ENCODE peak calls at places on chromosome 16, in six cellular contexts. One of them, this sample, is unnamed. For H3K9me3, the result is how much of the 10 kb centered on the place peaks cover.

GRCh38 chr16:30910427-30911029 is 12.8 kb upstream of the FBXL19 start:
- DNase-seq in ascending aorta: no peak
- DNase-seq in stomach: no peak
- DNase-seq in left ventricle myocardium inferior: no peak
- DNase-seq in tibial nerve: no peak
- DNase-seq in colonic mucosa: no peak
- DNase-seq in this sample: no peak

GRCh38 chr16:16996830-16997229 is 473.9 kb downstream of the XYLT1 start:
- DNase-seq in ascending aorta: no peak
- DNase-seq in stomach: no peak
- DNase-seq in left ventricle myocardium inferior: no peak
- DNase-seq in tibial nerve: no peak
- DNase-seq in colonic mucosa: no peak
- DNase-seq in this sample: no peak

GRCh38 chr16:89122322-89122831 is 28.7 kb downstream of the ACSF3 start:
- DNase-seq in ascending aorta: no peak
- DNase-seq in stomach: peak
- DNase-seq in left ventricle myocardium inferior: no peak
- DNase-seq in tibial nerve: no peak
- DNase-seq in colonic mucosa: peak
- DNase-seq in this sample: peak

GRCh38 chr16:68760671-68761275 is 23.7 kb downstream of the CDH1 start:
- DNase-seq in ascending aorta: no peak
- DNase-seq in stomach: no peak
- DNase-seq in left ventricle myocardium inferior: no peak
- DNase-seq in tibial nerve: no peak
- DNase-seq in colonic mucosa: no peak
- DNase-seq in this sample: no peak

GRCh38 chr16:88376835-88377726 is 5.7 kb upstream of the ZNF469 start:
- DNase-seq in ascending aorta: no peak
- DNase-seq in stomach: no peak
- DNase-seq in left ventricle myocardium inferior: peak
- DNase-seq in tibial nerve: no peak
- DNase-seq in colonic mucosa: no peak
- DNase-seq in this sample: no peak

GRCh38 chr16:50036426-50036825 is 11.4 kb downstream of the CNEP1R1 start:
- DNase-seq in ascending aorta: no peak
- DNase-seq in stomach: no peak
- DNase-seq in left ventricle myocardium inferior: no peak
- DNase-seq in tibial nerve: no peak
- DNase-seq in colonic mucosa: peak
- DNase-seq in this sample: no peak

GRCh38 chr16:57391708-57392107 is 12.9 kb upstream of the CCL17 start:
- DNase-seq in ascending aorta: no peak
- DNase-seq in stomach: no peak
- DNase-seq in left ventricle myocardium inferior: no peak
- DNase-seq in tibial nerve: no peak
- DNase-seq in colonic mucosa: no peak
- DNase-seq in this sample: no peak

GRCh38 chr16:2226918-2227317 is 3.5 kb downstream of the E4F1 start:
- DNase-seq in ascending aorta: no peak
- DNase-seq in stomach: no peak
- DNase-seq in left ventricle myocardium inferior: no peak
- DNase-seq in tibial nerve: no peak
- DNase-seq in colonic mucosa: no peak
- DNase-seq in this sample: no peak

GRCh38 chr16:71479420-71479819 is 9.7 kb downstream of the ZNF19 start:
- DNase-seq in ascending aorta: no peak
- DNase-seq in stomach: no peak
- DNase-seq in left ventricle myocardium inferior: no peak
- DNase-seq in tibial nerve: no peak
- DNase-seq in colonic mucosa: no peak
- DNase-seq in this sample: no peak

GRCh38 chr16:77918792-77919707 is 103.3 kb upstream of the CLEC3A start:
- DNase-seq in ascending aorta: no peak
- DNase-seq in stomach: no peak
- DNase-seq in left ventricle myocardium inferior: no peak
- DNase-seq in tibial nerve: no peak
- DNase-seq in colonic mucosa: no peak
- DNase-seq in this sample: no peak

GRCh38 chr16:963913-964695 is 6.7 kb downstream of the LMF1 start:
- DNase-seq in ascending aorta: no peak
- DNase-seq in stomach: no peak
- DNase-seq in left ventricle myocardium inferior: no peak
- DNase-seq in tibial nerve: no peak
- DNase-seq in colonic mucosa: no peak
- DNase-seq in this sample: no peak

GRCh38 chr16:1470543-1471251 is 4.1 kb downstream of the CLCN7 start:
- DNase-seq in ascending aorta: no peak
- DNase-seq in stomach: no peak
- DNase-seq in left ventricle myocardium inferior: no peak
- DNase-seq in tibial nerve: no peak
- DNase-seq in colonic mucosa: no peak
- DNase-seq in this sample: no peak

GRCh38 chr16:56281256-56281805 is 90.0 kb downstream of the GNAO1 start:
- DNase-seq in ascending aorta: no peak
- DNase-seq in stomach: no peak
- DNase-seq in left ventricle myocardium inferior: no peak
- DNase-seq in tibial nerve: no peak
- DNase-seq in colonic mucosa: no peak
- DNase-seq in this sample: no peak

GRCh38 chr16:85711982-85712587 is 23.3 kb upstream of the GINS2 start:
- DNase-seq in ascending aorta: no peak
- DNase-seq in stomach: no peak
- DNase-seq in left ventricle myocardium inferior: no peak
- DNase-seq in tibial nerve: no peak
- DNase-seq in colonic mucosa: no peak
- DNase-seq in this sample: no peak

GRCh38 chr16:85708338-85708737 is 19.6 kb upstream of the GINS2 start:
- DNase-seq in ascending aorta: no peak
- DNase-seq in stomach: no peak
- DNase-seq in left ventricle myocardium inferior: no peak
- DNase-seq in tibial nerve: no peak
- DNase-seq in colonic mucosa: no peak
- DNase-seq in this sample: no peak

GRCh38 chr16:85707528-85708095 is 18.9 kb upstream of the GINS2 start:
- DNase-seq in ascending aorta: no peak
- DNase-seq in stomach: no peak
- DNase-seq in left ventricle myocardium inferior: no peak
- DNase-seq in tibial nerve: no peak
- DNase-seq in colonic mucosa: no peak
- DNase-seq in this sample: no peak

GRCh38 chr16:85712841-85713240 is 24.1 kb upstream of the GINS2 start:
- DNase-seq in ascending aorta: no peak
- DNase-seq in stomach: no peak
- DNase-seq in left ventricle myocardium inferior: no peak
- DNase-seq in tibial nerve: no peak
- DNase-seq in colonic mucosa: no peak
- DNase-seq in this sample: no peak

GRCh38 chr16:85709766-85710423 is 21.1 kb upstream of the GINS2 start:
- DNase-seq in ascending aorta: no peak
- DNase-seq in stomach: no peak
- DNase-seq in left ventricle myocardium inferior: no peak
- DNase-seq in tibial nerve: no peak
- DNase-seq in colonic mucosa: no peak
- DNase-seq in this sample: no peak
- H3K27ac ChIP-seq in ascending aorta: no peak
- H3K27ac ChIP-seq in stomach: no peak
- H3K27ac ChIP-seq in left ventricle myocardium inferior: no peak
- H3K27ac ChIP-seq in tibial nerve: no peak
- H3K27ac ChIP-seq in colonic mucosa: no peak
- H3K27ac ChIP-seq in this sample: no peak

DNA sequence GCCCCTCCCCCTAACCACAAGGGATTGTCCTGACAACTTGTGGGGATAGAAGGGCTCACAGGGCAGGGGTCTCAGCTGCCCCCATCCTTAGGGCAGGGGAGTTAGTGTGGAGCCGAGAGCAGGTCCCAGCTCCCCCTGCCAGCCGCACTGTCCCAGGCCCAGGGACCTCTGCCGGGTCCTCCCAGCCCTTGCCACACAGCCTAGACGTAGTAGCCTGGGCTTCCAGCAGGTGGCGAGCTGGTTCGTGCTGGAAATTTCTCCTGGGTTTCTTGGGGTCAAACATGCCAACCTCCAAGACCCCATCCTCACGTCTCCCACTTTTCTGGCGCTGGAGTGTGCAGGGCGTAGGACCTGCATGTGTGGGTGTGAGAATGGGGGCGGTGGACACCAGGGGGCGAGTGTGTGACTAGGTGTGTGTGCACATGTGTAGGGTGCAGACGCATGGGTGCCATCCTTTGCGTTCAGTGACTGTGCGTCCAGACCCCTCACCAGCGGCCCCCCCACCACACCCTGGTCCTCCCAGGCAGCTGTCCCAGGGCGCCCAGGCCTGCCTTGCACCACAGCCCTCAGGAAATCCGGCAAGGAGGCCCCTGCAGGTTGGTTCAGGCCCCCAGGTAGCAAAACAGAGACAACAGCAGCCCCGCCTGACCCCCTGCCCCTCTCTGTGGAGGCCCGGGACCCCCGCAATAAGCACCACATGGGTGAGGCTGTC is 29.5 kb downstream of the SBK1 start:
- DNase-seq in ascending aorta: no peak
- DNase-seq in stomach: no peak
- DNase-seq in left ventricle myocardium inferior: no peak
- DNase-seq in tibial nerve: no peak
- DNase-seq in colonic mucosa: peak
- DNase-seq in this sample: no peak
- TF ChIP-seq CTCF in ascending aorta: no peak
- TF ChIP-seq CTCF in stomach: peak
- TF ChIP-seq CTCF in left ventricle myocardium inferior: peak
- TF ChIP-seq CTCF in tibial nerve: peak
- TF ChIP-seq CTCF in colonic mucosa: peak
- TF ChIP-seq CTCF in this sample: peak

DNA sequence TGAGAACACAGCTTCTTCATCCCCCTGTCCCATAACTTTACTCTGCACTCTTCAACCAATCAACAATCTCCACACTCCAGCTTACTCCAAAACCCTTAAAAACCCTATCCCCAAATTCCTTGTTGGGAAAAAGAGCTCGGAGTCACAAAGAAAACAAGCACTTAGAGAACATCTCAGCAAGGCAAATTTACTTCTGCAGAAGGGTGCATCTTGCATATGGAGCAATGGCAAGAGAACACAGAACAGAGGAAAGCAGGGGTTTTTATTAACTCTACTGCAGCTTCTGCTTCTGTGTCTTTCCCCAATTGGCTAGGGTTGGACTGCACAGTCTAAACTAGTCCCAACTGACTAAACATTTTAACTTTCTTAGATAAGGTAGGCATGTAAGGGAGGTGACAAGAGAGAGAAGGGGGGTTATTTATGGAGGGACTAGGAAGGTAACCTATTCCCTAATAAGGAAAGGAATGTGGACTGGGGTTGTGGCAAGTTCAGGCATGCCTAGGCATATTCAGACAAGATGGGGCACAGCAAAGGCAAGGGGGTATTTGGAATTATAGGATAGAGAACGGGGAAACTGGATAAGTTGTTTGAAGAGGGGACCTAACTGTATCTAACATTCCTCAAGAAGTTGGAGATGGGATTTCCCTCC is 125.5 kb downstream of the CACNG3 start:
- DNase-seq in ascending aorta: no peak
- DNase-seq in stomach: no peak
- DNase-seq in left ventricle myocardium inferior: no peak
- DNase-seq in tibial nerve: no peak
- DNase-seq in colonic mucosa: no peak
- DNase-seq in this sample: no peak
- H3K9me3 ChIP-seq in ascending aorta: under half
- H3K9me3 ChIP-seq in stomach: under half
- H3K9me3 ChIP-seq in left ventricle myocardium inferior: half or more
- H3K9me3 ChIP-seq in tibial nerve: under half
- H3K9me3 ChIP-seq in colonic mucosa: under half
- H3K9me3 ChIP-seq in this sample: under half

GRCh38 chr16:59330030-59330670 is 596.0 kb upstream of the GOT2 start:
- DNase-seq in ascending aorta: no peak
- DNase-seq in stomach: no peak
- DNase-seq in left ventricle myocardium inferior: no peak
- DNase-seq in tibial nerve: no peak
- DNase-seq in colonic mucosa: no peak
- DNase-seq in this sample: no peak
- H3K27ac ChIP-seq in ascending aorta: no peak
- H3K27ac ChIP-seq in stomach: no peak
- H3K27ac ChIP-seq in left ventricle myocardium inferior: no peak
- H3K27ac ChIP-seq in tibial nerve: no peak
- H3K27ac ChIP-seq in colonic mucosa: no peak
- H3K27ac ChIP-seq in this sample: no peak

GRCh38 chr16:87192418-87193073 is 124.6 kb downstream of the C16orf95 start:
- DNase-seq in ascending aorta: no peak
- DNase-seq in stomach: no peak
- DNase-seq in left ventricle myocardium inferior: no peak
- DNase-seq in tibial nerve: no peak
- DNase-seq in colonic mucosa: no peak
- DNase-seq in this sample: no peak

GRCh38 chr16:87188104-87188503 is 129.1 kb downstream of the C16orf95 start:
- DNase-seq in ascending aorta: no peak
- DNase-seq in stomach: no peak
- DNase-seq in left ventricle myocardium inferior: no peak
- DNase-seq in tibial nerve: no peak
- DNase-seq in colonic mucosa: no peak
- DNase-seq in this sample: no peak

GRCh38 chr16:87186876-87187533 is 130.2 kb downstream of the C16orf95 start:
- DNase-seq in ascending aorta: no peak
- DNase-seq in stomach: no peak
- DNase-seq in left ventricle myocardium inferior: no peak
- DNase-seq in tibial nerve: no peak
- DNase-seq in colonic mucosa: no peak
- DNase-seq in this sample: no peak

GRCh38 chr16:87189426-87189825 is 127.8 kb downstream of the C16orf95 start:
- DNase-seq in ascending aorta: no peak
- DNase-seq in stomach: no peak
- DNase-seq in left ventricle myocardium inferior: no peak
- DNase-seq in tibial nerve: no peak
- DNase-seq in colonic mucosa: no peak
- DNase-seq in this sample: no peak

DNA sequence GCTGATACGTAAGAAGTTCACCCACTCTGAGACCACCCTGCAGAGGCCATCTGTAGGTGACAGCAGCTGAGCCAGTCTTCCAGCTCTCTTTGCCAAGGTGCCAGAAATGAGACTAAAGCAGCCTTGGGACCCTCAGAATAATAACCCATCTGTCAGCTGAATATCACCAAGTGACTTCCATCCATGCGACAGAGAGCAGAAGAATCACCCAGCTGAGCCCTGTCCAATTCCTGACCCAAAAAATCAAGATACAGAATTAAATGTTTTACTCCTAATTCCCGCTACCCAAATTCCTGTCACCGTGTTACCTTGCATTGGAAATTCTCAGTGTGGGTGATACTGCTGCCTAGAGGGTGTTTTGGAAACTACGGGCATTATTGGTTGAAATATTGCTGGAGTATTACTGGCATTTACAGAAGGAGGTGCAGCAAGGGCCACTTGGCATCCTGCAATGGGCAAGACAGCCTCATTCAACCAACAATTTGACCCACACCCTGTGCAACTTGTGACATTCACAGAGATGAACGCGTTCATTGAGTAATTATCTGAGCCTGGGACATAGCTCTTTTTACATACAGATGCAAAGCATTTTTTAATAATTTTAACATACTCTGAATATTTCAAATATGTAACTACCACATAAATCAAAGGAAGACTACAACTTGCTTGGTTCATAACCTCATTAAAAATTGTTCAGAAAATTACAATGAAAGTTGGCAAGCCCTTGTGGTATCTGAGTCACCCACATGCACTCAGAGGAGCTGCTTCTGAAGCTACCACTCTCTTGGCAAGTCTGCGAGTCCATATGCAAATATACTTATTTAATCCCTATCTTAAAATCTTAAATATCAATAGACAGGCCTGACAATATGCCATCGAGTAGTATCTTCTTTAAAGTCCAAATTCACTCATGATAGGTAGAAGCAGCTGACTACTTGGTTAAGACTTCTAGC is 126.6 kb downstream of the C16orf95 start:
- DNase-seq in ascending aorta: no peak
- DNase-seq in stomach: no peak
- DNase-seq in left ventricle myocardium inferior: no peak
- DNase-seq in tibial nerve: no peak
- DNase-seq in colonic mucosa: no peak
- DNase-seq in this sample: no peak
- TF ChIP-seq CTCF in ascending aorta: no peak
- TF ChIP-seq CTCF in stomach: no peak
- TF ChIP-seq CTCF in left ventricle myocardium inferior: no peak
- TF ChIP-seq CTCF in tibial nerve: no peak
- TF ChIP-seq CTCF in colonic mucosa: no peak
- TF ChIP-seq CTCF in this sample: no peak